ENCODE peak calls at places on chromosome 12, in eight cellular contexts. L is naive B cell; Y is mucosa of descending colon; F is activated CD8-positive, alpha-beta T cell treated with anti-CD3 and anti-CD28 coated beads, Interleukin-2, amount 10 ng/mL, durations not matched to agents 7 days and 5 days; S is effector memory CD8-positive, alpha-beta T cell; G is lower lobe of right lung; A is WTC11; J is activated CD4-positive, alpha-beta T cell treated with anti-CD3 and anti-CD28 coated beads for 36 hours. P is an unnamed sample.

GRCh38 chr12:2273751-2274150 is 221.0 kb downstream of the CACNA1C start:
- ATAC-seq in Y (no peak), A (no peak), G (no peak), S (no peak), L (no peak), F (no peak), J (no peak), P (no peak)

GRCh38 chr12:23008613-23009012 is 383.6 kb downstream of the ETNK1 start:
- ATAC-seq in G (no peak), J (no peak), L (no peak), S (no peak), A (no peak), Y (no peak), F (no peak), P (no peak)

GRCh38 chr12:95230313-95230712 is 12.7 kb downstream of the VEZT start:
- ATAC-seq in F (no peak), L (no peak), A (no peak), G (no peak), S (no peak), J (no peak), Y (no peak), P (no peak)

GRCh38 chr12:40033260-40033649 is 72.6 kb downstream of the SLC2A13 start:
- ATAC-seq in Y (peak; percentile 93), S (no peak), A (peak; percentile 52), F (no peak), G (peak; percentile 63), J (no peak), L (no peak), P (no peak)

GRCh38 chr12:73656375-73656774 is 881.3 kb upstream of the ATXN7L3B start:
- ATAC-seq in J (no peak), S (no peak), F (no peak), G (no peak), Y (no peak), A (peak; percentile 65), L (no peak), P (no peak)

GRCh38 chr12:92124708-92125067 is 21.0 kb downstream of the BTG1 start:
- ATAC-seq in J (peak; percentile 67), S (no peak), G (no peak), Y (no peak), L (peak; percentile 34), A (no peak), F (no peak), P (no peak)

GRCh38 chr12:39920222-39920621 is 185.7 kb downstream of the SLC2A13 start:
- ATAC-seq in Y (no peak), F (no peak), A (no peak), L (no peak), J (no peak), S (no peak), G (no peak), P (no peak)

GRCh38 chr12:91685917-91686316 is 459.7 kb downstream of the BTG1 start:
- ATAC-seq in Y (no peak), S (peak; percentile 34), F (no peak), L (no peak), G (no peak), A (no peak), J (peak; percentile 20), P (peak; percentile 62)

GRCh38 chr12:2642896-2643425 is 151.8 kb upstream of the FKBP4 start:
- ATAC-seq in A (no peak), G (no peak), J (no peak), S (no peak), Y (no peak), F (no peak), L (no peak), P (no peak)

GRCh38 chr12:95583933-95584332 is 32.7 kb upstream of the USP44 start:
- ATAC-seq in F (no peak), A (no peak), S (no peak), G (no peak), J (no peak), L (no peak), Y (no peak), P (no peak)

GRCh38 chr12:15887043-15887817 is 5.0 kb downstream of the STRAP start:
- ATAC-seq in L (no peak), Y (no peak), F (no peak), G (no peak), S (no peak), J (no peak), A (no peak), P (no peak)

GRCh38 chr12:8844665-8845064 is 22.2 kb downstream of the A2ML1 start:
- ATAC-seq in S (no peak), J (no peak), F (no peak), Y (no peak), A (no peak), L (no peak), G (no peak), P (no peak)

GRCh38 chr12:53603196-53603595 is 23.0 kb downstream of the ATF7 start:
- ATAC-seq in Y (no peak), A (no peak), J (no peak), F (no peak), L (no peak), G (no peak), S (no peak), P (no peak)

GRCh38 chr12:51848843-51849735 is 571 bp upstream of the FIGNL2 start:
- ATAC-seq in G (peak; percentile 7), J (no peak), Y (peak; percentile 34), A (peak; percentile 36), S (no peak), L (no peak), F (no peak), P (no peak)

GRCh38 chr12:106037524-106038298 is 101.0 kb downstream of the NUAK1 start:
- ATAC-seq in F (no peak), G (no peak), S (no peak), Y (no peak), A (no peak), J (no peak), L (no peak), P (no peak)